ENCODE peak calls at places on chromosome 20, in eight cellular contexts. G is CD8-positive, alpha-beta memory T cell; P is cardiac muscle cell; V is endothelial cell of umbilical vein; K is H1; A is CD4-positive, alpha-beta memory T cell; L is breast epithelium; U is naive thymus-derived CD4-positive, alpha-beta T cell. F is an unnamed sample. For H3K36me3 and H3K4me1, the result is how much of the 10 kb centered on the place peaks cover.

GRCh38 chr20:63103402-63104311 is 96.9 kb upstream of the BHLHE23 start:
- DNase-seq in U (no peak), L (no peak), P (peak), V (no peak), A (peak), G (peak), K (no peak), F (no peak)

GRCh38 chr20:19903168-19903676 is 113.9 kb upstream of the NAA20 start:
- DNase-seq in U (no peak), P (peak), G (no peak), A (peak), L (no peak), V (peak), K (no peak), F (no peak)

GRCh38 chr20:2382833-2383232 is 2.1 kb downstream of the TGM6 start:
- DNase-seq in L (no peak), G (no peak), V (no peak), U (no peak), K (no peak), P (no peak), A (no peak), F (peak)

GRCh38 chr20:21391495-21392298 is 5.6 kb downstream of the NKX2-4 start:
- DNase-seq in U (no peak), K (peak), P (no peak), A (no peak), V (peak), L (no peak), G (no peak), F (no peak)

GRCh38 chr20:13008761-13009681 is at the start of gene SPTLC3:
- DNase-seq in L (peak), P (peak), V (peak), G (peak), U (no peak), K (no peak), A (no peak), F (peak)

GRCh38 chr20:3606021-3606420 is 57.2 kb downstream of the GFRA4 start:
- DNase-seq in K (no peak), P (peak), V (no peak), A (no peak), U (no peak), L (no peak), G (no peak), F (no peak)

GRCh38 chr20:36971103-36971502 is 19.6 kb upstream of the SAMHD1 start:
- DNase-seq in P (no peak), V (no peak), L (no peak), K (no peak), G (no peak), A (no peak), U (no peak), F (no peak)

GRCh38 chr20:63230800-63231268 is 4.9 kb upstream of the BIRC7 start:
- DNase-seq in U (no peak), G (no peak), P (peak), L (no peak), A (no peak), K (peak), V (peak), F (peak)

GRCh38 chr20:13348301-13349239 is 127.5 kb downstream of the ISM1 start:
- DNase-seq in A (no peak), K (no peak), P (peak), U (no peak), V (no peak), G (no peak), L (peak), F (no peak)

GRCh38 chr20:22927537-22927936 is 107.6 kb upstream of the SSTR4 start:
- DNase-seq in G (no peak), L (no peak), P (no peak), U (no peak), V (no peak), K (no peak), A (no peak), F (no peak)

GRCh38 chr20:62808211-62808865 is 3.7 kb downstream of the OGFR start:
- DNase-seq in V (peak), P (peak), A (peak), G (peak), K (peak), U (peak), L (no peak), F (peak)

GRCh38 chr20:32663704-32664351 is 9.9 kb downstream of the C20orf203 start:
- DNase-seq in A (no peak), U (no peak), K (no peak), P (no peak), L (no peak), V (no peak), G (no peak), F (no peak)

GRCh38 chr20:11847827-11848226 is 69.9 kb upstream of the BTBD3 start:
- DNase-seq in G (no peak), K (no peak), A (no peak), U (no peak), L (no peak), P (no peak), V (peak), F (peak)

GRCh38 chr20:34824026-34824860 is 1.2 kb downstream of the NCOA6 start:
- DNase-seq in K (peak), G (peak), L (peak), P (peak), V (peak), U (peak), A (peak), F (peak)

GRCh38 chr20:63641146-63641791 is 12.0 kb downstream of the STMN3 start:
- DNase-seq in P (peak), U (no peak), K (no peak), G (peak), A (peak), V (peak), L (peak), F (peak)

GRCh38 chr20:61896058-61896961 is 169.4 kb downstream of the TAF4 start:
- DNase-seq in V (peak), U (peak), K (peak), G (no peak), L (no peak), A (no peak), P (peak), F (peak)

GRCh38 chr20:35253010-35253409 is 24.9 kb downstream of the MMP24OS start:
- DNase-seq in A (no peak), L (no peak), G (no peak), U (no peak), V (no peak), K (no peak), P (no peak), F (no peak)

GRCh38 chr20:59577037-59577808 is 27.1 kb upstream of the PHACTR3 start:
- DNase-seq in K (peak), A (no peak), P (no peak), G (no peak), U (no peak), V (no peak), L (no peak), F (no peak)

GRCh38 chr20:41261790-41262717 is 55.5 kb downstream of the ZHX3 start:
- DNase-seq in L (no peak), U (no peak), P (no peak), G (no peak), V (no peak), K (no peak), A (no peak), F (peak)

GRCh38 chr20:33933469-33933909 is 60.2 kb upstream of the RALY start:
- DNase-seq in V (no peak), K (peak), U (peak), A (peak), P (peak), L (peak), G (peak), F (peak)

GRCh38 chr20:46129955-46130481 is 11.9 kb downstream of the CD40 start:
- DNase-seq in V (no peak), L (no peak), K (no peak), P (peak), U (no peak), G (no peak), A (no peak), F (no peak)

GRCh38 chr20:10090588-10091166 is 55.9 kb downstream of the ANKEF1 start:
- DNase-seq in A (peak), G (peak), L (no peak), K (no peak), U (no peak), P (peak), V (peak), F (peak)

GRCh38 chr20:52469143-52469542 is 277.6 kb upstream of the ZFP64 start:
- DNase-seq in A (no peak), L (no peak), P (no peak), V (no peak), G (no peak), K (no peak), U (no peak), F (no peak)

GRCh38 chr20:19890358-19891117 is 126.6 kb upstream of the NAA20 start:
- DNase-seq in U (no peak), K (no peak), G (no peak), A (no peak), L (no peak), P (no peak), V (no peak), F (no peak)

GRCh38 chr20:63491078-63491477 is 7.8 kb downstream of the EEF1A2 start:
- DNase-seq in P (no peak), V (no peak), U (no peak), G (no peak), A (no peak), K (no peak), L (no peak), F (no peak)

GRCh38 chr20:11521831-11522230 is 395.9 kb upstream of the BTBD3 start:
- DNase-seq in P (no peak), L (no peak), G (no peak), U (no peak), A (no peak), K (no peak), V (no peak), F (no peak)

GRCh38 chr20:33654680-33655161 is 7.4 kb upstream of the C20orf144 start:
- DNase-seq in K (no peak), U (no peak), P (no peak), L (no peak), A (no peak), V (no peak), G (no peak), F (no peak)

GRCh38 chr20:25321262-25321831 is 69.3 kb downstream of the ABHD12 start:
- DNase-seq in A (no peak), V (no peak), P (no peak), K (peak), U (no peak), G (no peak), L (no peak), F (no peak)

GRCh38 chr20:36631651-36632050 is 14.3 kb downstream of the SLA2 start:
- DNase-seq in A (no peak), L (no peak), V (no peak), U (no peak), P (no peak), G (no peak), K (no peak), F (no peak)

GRCh38 chr20:47224857-47225256 is 131.6 kb downstream of the ZMYND8 start:
- DNase-seq in A (no peak), G (no peak), U (no peak), L (no peak), K (no peak), P (no peak), V (no peak), F (no peak)

GRCh38 chr20:47225458-47225857 is 131.0 kb downstream of the ZMYND8 start:
- DNase-seq in P (no peak), V (no peak), A (no peak), L (no peak), K (no peak), U (no peak), G (no peak), F (no peak)

GRCh38 chr20:47228654-47229053 is 127.8 kb downstream of the ZMYND8 start:
- DNase-seq in P (no peak), L (no peak), G (no peak), K (no peak), U (no peak), A (no peak), V (no peak), F (no peak)

GRCh38 chr20:47227119-47227518 is 129.4 kb downstream of the ZMYND8 start:
- DNase-seq in U (no peak), K (no peak), L (no peak), P (no peak), A (no peak), G (no peak), V (no peak), F (no peak)

DNA sequence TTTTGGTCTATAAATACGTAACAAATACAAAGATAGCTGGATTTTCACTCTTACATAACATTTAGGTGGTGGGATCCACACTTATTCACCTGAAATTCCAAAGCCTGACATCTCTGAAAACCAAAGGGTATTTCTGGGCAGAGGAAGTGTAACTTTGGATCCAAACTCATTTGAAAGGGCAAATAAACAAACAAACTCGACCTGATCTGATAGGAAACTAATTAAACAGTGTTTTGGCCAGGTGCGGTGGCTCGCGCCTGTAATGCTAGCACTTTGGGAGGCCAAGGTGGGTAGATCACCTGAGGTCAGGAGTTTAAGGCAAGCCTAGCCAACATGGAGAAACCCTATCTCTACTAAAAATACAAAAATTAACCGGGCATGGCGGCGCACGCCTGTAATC is 128.9 kb downstream of the ZMYND8 start:
- DNase-seq in L (no peak), U (no peak), G (no peak), P (no peak), V (no peak), K (no peak), A (no peak), F (no peak)
- H3K36me3 ChIP-seq in L (under half), U (under half), G (under half), P (under half), V (under half), K (half or more), A (half or more), F (under half)

GRCh38 chr20:49450281-49450707 is 32.2 kb downstream of the KCNB1 start:
- DNase-seq in V (no peak), A (no peak), U (no peak), G (no peak), L (no peak), P (no peak), K (no peak), F (no peak)
- H3K27ac ChIP-seq in V (no peak), A (no peak), U (no peak), G (no peak), L (no peak), P (no peak), K (no peak), F (no peak)

DNA sequence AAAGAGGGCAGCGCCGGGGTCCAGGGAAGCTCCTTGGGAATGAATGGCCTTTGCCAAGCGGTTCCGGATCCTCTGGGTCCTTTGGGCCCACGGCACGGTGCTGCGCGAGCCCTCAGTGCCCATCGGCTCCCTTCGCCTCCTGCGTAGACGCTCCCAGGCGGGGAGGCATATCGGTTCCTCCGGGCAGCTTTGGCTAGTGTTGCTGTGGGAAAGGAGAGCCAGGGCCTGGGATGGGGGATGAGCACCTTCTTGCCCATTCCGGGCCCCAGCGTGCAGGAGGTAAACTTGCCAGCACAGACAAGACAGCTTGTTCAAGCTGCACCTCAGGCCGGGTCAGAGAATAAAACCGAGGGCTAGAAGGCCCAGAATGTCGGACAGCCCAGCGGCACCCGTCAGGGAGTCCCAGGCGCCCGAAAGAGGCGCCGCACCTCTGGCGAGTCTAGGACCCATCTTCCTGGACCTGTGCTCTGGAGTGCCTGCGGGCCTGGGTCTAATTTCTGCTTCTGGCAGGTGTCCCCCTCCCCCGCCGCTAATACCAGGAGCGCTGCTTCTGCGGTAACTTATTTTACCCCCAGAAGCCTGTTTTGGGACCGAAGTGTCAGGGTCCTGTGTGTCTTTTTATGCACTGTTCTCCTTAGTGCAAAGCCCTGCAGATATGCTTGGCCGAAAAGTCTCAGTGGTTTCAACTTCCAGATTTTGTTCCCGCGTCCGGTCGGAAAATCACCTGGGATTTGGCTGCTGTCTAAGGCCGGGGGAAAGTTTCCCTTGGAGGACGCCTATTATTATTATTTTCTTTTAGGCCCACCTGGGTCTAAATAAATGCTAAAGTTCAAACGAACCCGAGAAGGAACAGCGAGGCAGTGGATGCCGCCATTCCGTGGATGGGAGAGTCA is 1.7 kb upstream of the TFAP2C start:
- DNase-seq in A (no peak), L (no peak), K (peak), V (no peak), U (no peak), G (no peak), P (no peak), F (no peak)
- H3K4me1 ChIP-seq in A (under half), L (under half), K (under half), V (under half), U (under half), G (under half), P (under half), F (under half)

DNA sequence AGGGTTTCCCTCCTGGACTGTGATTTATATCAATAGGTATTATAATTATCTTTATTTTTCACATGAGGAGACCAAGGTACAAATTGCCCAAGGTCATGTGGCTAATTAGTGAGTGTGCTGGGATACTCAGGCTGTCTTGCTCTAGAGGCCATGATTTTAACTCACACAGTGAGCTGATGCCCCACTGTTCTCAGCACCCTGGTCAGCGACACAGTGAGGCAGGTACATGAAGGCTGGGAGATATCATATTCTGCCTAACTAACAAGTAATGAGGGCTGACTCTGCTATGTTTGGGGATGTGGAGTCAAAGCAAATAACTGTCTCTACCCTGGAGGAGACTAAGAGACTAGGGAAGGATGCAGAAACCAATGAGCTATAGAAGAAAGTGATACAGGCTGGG is 501.1 kb downstream of the PTPRT start:
- DNase-seq in P (no peak), G (no peak), A (no peak), K (peak), V (no peak), U (no peak), L (no peak), F (no peak)
- H3K36me3 ChIP-seq in P (under half), G (under half), A (under half), K (under half), V (under half), U (under half), L (under half), F (under half)

DNA sequence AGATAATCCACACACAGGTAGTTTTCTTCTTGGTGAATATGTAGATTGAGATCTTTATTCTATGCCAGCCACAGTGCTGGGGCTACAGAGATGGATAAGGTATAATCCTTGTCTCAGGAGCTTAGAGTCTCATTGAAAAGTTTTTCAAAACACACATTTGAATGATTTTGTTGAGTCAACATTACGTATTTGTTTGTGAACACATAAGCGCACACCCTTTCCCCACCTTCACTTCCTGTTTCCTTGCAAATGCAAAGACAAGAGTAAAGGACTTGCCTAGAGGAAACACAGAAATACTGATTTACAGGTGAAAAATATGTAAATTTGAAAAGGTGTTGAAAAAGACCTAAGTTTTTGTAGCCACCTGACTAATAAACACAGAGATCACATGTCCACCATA is 27.8 kb downstream of the VAPB start:
- DNase-seq in L (no peak), K (no peak), G (no peak), V (no peak), P (no peak), U (no peak), A (no peak), F (no peak)
- H3K27ac ChIP-seq in L (no peak), K (no peak), G (no peak), V (no peak), P (no peak), U (no peak), A (no peak), F (no peak)